ENCODE peak calls at places on chromosome 10, in ten cellular contexts. N is PC-3, K is HepG2, E is H1, H is hepatocyte, A is GM23338, P is fibroblast of lung, R is neural progenitor cell, U is A673, Q is K562. G is an unnamed sample.

GRCh38 chr10:5615263-5615820 is 51.1 kb downstream of the ASB13 start:
- DNase-seq in Q (no peak), E (no peak), N (peak; percentile 70), A (no peak), K (peak; percentile 45), H (no peak), R (no peak), P (no peak), U (no peak), G (no peak)

GRCh38 chr10:30705086-30705624 is 75.6 kb upstream of the LYZL2 start:
- DNase-seq in P (no peak), E (no peak), N (no peak), H (no peak), A (no peak), K (no peak), U (no peak), R (no peak), Q (no peak), G (no peak)

GRCh38 chr10:78578929-78579328 is 489.8 kb upstream of the ZMIZ1 start:
- DNase-seq in A (no peak), R (no peak), Q (no peak), H (no peak), E (no peak), P (peak; percentile 5), K (no peak), U (no peak), N (peak; percentile 64), G (no peak)

GRCh38 chr10:66888237-66888636 is 37.6 kb upstream of the LRRTM3 start:
- DNase-seq in H (no peak), U (no peak), E (no peak), P (no peak), A (no peak), Q (no peak), K (no peak), R (no peak), N (peak; percentile 91), G (no peak)

GRCh38 chr10:55033061-55033460 is 232.0 kb upstream of the PCDH15 start:
- DNase-seq in A (no peak), P (no peak), K (no peak), E (no peak), N (no peak), U (no peak), R (no peak), Q (no peak), H (no peak), G (no peak)

GRCh38 chr10:64430690-64431323 is 909.6 kb downstream of the REEP3 start:
- DNase-seq in K (peak; percentile 5), Q (peak; percentile 75), N (peak; percentile 81), P (peak; percentile 5), U (peak; percentile 33), E (peak; percentile 54), H (peak; percentile 50), A (peak; percentile 86), R (peak; percentile 85), G (no peak)

GRCh38 chr10:63819753-63820347 is 298.6 kb downstream of the REEP3 start:
- DNase-seq in N (peak; percentile 79), A (peak; percentile 77), K (peak; percentile 33), E (peak; percentile 75), Q (peak; percentile 61), R (peak; percentile 67), U (peak; percentile 82), P (peak; percentile 76), H (peak; percentile 86), G (peak; percentile 32)

GRCh38 chr10:110774069-110775021 is 97.4 kb upstream of the PDCD4 start:
- DNase-seq in U (no peak), A (no peak), P (peak; percentile 38), N (peak; percentile 83), H (peak; percentile 56), E (no peak), K (peak; percentile 55), R (no peak), Q (peak; percentile 87), G (no peak)

GRCh38 chr10:36634916-36635315 is 490.5 kb upstream of the ANKRD30A start:
- DNase-seq in Q (no peak), K (no peak), U (peak; percentile 95), P (peak; percentile 4), H (no peak), A (no peak), N (peak; percentile 82), E (no peak), R (no peak), G (no peak)

GRCh38 chr10:92697663-92698511 is 8.1 kb downstream of the HHEX start:
- DNase-seq in E (no peak), N (no peak), K (peak; percentile 98), U (no peak), P (no peak), Q (peak; percentile 12), R (no peak), A (no peak), H (no peak), G (no peak)

GRCh38 chr10:14820775-14821154 is 17.1 kb downstream of the CDNF start:
- DNase-seq in N (no peak), A (peak; percentile 24), E (no peak), Q (peak; percentile 41), K (no peak), P (no peak), U (no peak), R (no peak), H (no peak), G (no peak)

GRCh38 chr10:21413268-21413667 is 112.2 kb downstream of the SKIDA1 start:
- DNase-seq in U (no peak), N (no peak), E (no peak), Q (no peak), H (no peak), R (no peak), P (no peak), A (no peak), K (no peak), G (no peak)

GRCh38 chr10:12419279-12419847 is 70.0 kb downstream of the CAMK1D start:
- DNase-seq in R (no peak), P (peak; percentile 91), E (no peak), H (peak; percentile 73), U (peak; percentile 35), A (no peak), K (no peak), N (peak; percentile 88), Q (no peak), G (no peak)

GRCh38 chr10:12418725-12419278 is 69.5 kb downstream of the CAMK1D start:
- DNase-seq in N (no peak), H (no peak), P (no peak), Q (no peak), R (no peak), K (no peak), E (no peak), U (no peak), A (no peak), G (no peak)

GRCh38 chr10:12418000-12418399 is 68.7 kb downstream of the CAMK1D start:
- DNase-seq in R (no peak), A (no peak), H (no peak), U (no peak), N (no peak), Q (no peak), P (peak; percentile 68), K (no peak), E (no peak), G (no peak)

GRCh38 chr10:12416396-12417090 is 67.2 kb downstream of the CAMK1D start:
- DNase-seq in A (no peak), R (no peak), Q (no peak), N (no peak), E (no peak), H (no peak), P (no peak), U (no peak), K (no peak), G (no peak)

DNA sequence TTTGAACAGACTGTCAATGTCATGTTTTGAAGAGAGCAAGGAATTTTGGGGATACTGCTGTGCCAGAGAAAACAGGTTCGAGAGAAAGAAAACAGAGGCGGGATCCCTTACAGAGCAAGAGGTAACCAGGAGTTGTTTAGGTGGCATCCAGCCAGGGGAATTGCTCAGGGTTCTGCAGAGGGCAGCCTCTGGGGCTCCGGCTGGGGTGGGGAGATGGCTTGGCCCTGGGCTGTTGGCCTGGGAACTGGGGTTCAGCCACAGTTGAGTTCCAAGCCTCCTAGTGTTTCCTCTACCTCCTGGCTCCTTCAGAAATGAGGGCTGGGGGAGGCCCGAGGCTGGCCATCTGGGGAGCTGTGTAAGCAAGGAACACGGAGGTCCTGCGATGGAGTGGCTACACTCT is 68.0 kb downstream of the CAMK1D start:
- DNase-seq in H (no peak), E (no peak), Q (no peak), N (no peak), A (no peak), U (no peak), K (no peak), R (no peak), P (no peak), G (no peak)
- H3K27ac ChIP-seq in H (no peak overlapping the region), E (no peak overlapping the region), Q (no peak overlapping the region), N (no peak overlapping the region), A (no peak overlapping the region), U (no peak overlapping the region), K (no peak overlapping the region), R (no peak overlapping the region), P (no peak overlapping the region), G (no peak overlapping the region)

GRCh38 chr10:98033515-98033914 is 3.1 kb upstream of the CRTAC1 start:
- DNase-seq in K (no peak), N (no peak), H (no peak), Q (no peak), E (no peak), R (no peak), P (no peak), A (no peak), U (no peak), G (no peak)
- TF ChIP-seq EZH2 in K (no peak), N (no peak), H (no peak), Q (no peak), E (no peak), R (no peak), P (no peak), A (no peak), U (no peak), G (no peak)

DNA sequence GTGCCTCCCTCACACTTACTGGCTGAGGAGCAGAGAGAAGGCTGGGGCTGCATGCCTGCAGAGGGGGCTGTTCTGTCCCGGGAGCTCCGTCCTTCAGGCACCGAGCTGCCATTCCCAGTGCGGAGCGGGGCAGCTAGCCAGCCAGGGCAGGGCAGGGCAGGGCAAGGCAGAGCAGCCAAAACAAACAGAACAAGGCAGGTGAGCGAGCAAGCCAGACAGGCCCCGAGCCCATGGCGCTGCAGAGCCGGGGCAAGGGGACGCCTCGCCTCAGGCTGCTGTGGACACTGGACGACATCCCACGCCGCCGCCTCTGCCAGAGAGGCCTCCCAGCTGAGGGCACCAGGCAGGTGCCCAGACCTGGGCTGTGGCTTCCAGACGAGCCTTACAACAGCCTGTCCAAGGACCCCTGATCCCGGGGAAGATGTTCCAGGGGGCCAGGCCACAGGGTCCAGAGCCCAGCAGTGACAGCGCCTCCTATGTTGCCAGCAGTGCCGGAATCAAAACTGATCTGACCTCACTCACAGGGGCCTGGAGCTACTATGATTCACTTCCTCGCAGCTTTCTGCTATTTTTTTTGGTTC is 8.2 kb upstream of the NDST2 start:
- DNase-seq in U (no peak), E (peak; percentile 59), P (no peak), H (no peak), K (no peak), A (peak; percentile 48), N (peak; percentile 97), R (no peak), Q (no peak), G (no peak)
- H3K27ac ChIP-seq in U (no peak overlapping the region), E (no peak overlapping the region), P (no peak overlapping the region), H (no peak overlapping the region), K (no peak overlapping the region), A (peak overlapping the region; percentile 32), N (peak overlapping the region; percentile 66), R (no peak overlapping the region), Q (no peak overlapping the region), G (no peak overlapping the region)

DNA sequence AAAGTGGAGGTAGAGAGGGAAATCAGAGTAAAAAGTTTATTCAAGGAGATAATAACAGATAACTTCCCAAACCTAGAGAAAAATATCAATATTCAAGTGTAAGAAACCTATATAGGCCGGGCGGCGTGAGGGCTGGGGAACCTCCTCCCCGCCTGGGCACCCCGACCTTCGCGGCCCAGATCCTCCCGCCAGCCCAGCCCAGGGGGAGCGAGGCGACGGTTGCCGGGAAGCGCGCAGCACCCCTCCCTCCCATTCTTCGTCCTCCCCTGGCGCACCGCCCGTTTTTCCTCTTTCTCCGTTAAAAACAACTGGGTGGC is 32.4 kb upstream of the SFTPD start:
- DNase-seq in Q (no peak), H (no peak), N (no peak), E (no peak), A (no peak), U (no peak), P (no peak), R (no peak), K (no peak), G (no peak)
- TF ChIP-seq EZH2 in Q (no peak), H (no peak), N (no peak), E (no peak), A (no peak), U (no peak), P (no peak), R (no peak), K (no peak), G (no peak)

G was measured in SK-N-MC.